ENCODE peak calls at places on chromosomes 3 and 15, in six cellular contexts. F is AG04450, A is bronchial epithelial cell, O is adrenal gland, J is thyroid gland, X is AG10803. Z is an unnamed sample.

GRCh38 chr15:67140078-67140833 is 74.9 kb downstream of the SMAD3 start:
- DNase-seq in A (no peak), X (no peak), F (no peak), J (peak; percentile 2), O (no peak), Z (peak; percentile 88)

GRCh38 chr15:92668620-92669019 is 13.0 kb upstream of the FAM174B start:
- DNase-seq in F (no peak), X (no peak), A (no peak), O (no peak), J (no peak), Z (no peak)

GRCh38 chr3:188788621-188789081 is 383.1 kb upstream of the TPRG1 start:
- DNase-seq in X (peak; percentile 90), J (no peak), F (peak; percentile 85), O (peak; percentile 18), A (peak; percentile 74), Z (peak; percentile 4)

GRCh38 chr15:69081310-69082004 is 67.0 kb downstream of the NOX5 start:
- DNase-seq in J (peak; percentile 15), A (no peak), X (peak; percentile 57), O (peak; percentile 53), F (no peak), Z (no peak)

GRCh38 chr15:67146875-67147381 is 81.5 kb downstream of the SMAD3 start:
- DNase-seq in J (no peak), A (peak; percentile 98), X (peak; percentile 87), F (peak; percentile 88), O (no peak), Z (no peak)

GRCh38 chr15:41566121-41566885 is 7.3 kb downstream of the TYRO3 start:
- DNase-seq in J (no peak), X (no peak), O (no peak), A (no peak), F (no peak), Z (no peak)

GRCh38 chr3:9396301-9396631 is 1.1 kb upstream of the SETD5 start:
- DNase-seq in J (peak; percentile 93), F (peak; percentile 93), O (peak; percentile 88), X (peak; percentile 98), A (peak; percentile 91), Z (peak; percentile 93)

GRCh38 chr3:149333518-149333859 is at the start of gene TM4SF18:
- DNase-seq in F (no peak), J (no peak), A (no peak), X (no peak), O (no peak), Z (no peak)

GRCh38 chr15:29674661-29675533 is 147.4 kb downstream of the TJP1 start:
- DNase-seq in F (no peak), O (peak; percentile 29), A (no peak), X (no peak), J (peak; percentile 77), Z (no peak)

GRCh38 chr3:190552969-190553759 is 39.3 kb downstream of the IL1RAP start:
- DNase-seq in F (no peak), O (no peak), J (no peak), X (no peak), A (no peak), Z (no peak)

GRCh38 chr3:118810499-118811035 is 224.1 kb downstream of the IGSF11 start:
- DNase-seq in O (no peak), F (no peak), X (no peak), A (no peak), J (no peak), Z (peak; percentile 90)
- TF ChIP-seq CTCF in O (no peak), F (no peak), X (no peak), A (no peak), J (no peak), Z (no peak)

GRCh38 chr3:65761890-65762605 is 276.7 kb downstream of the MAGI1 start:
- DNase-seq in F (no peak), A (no peak), J (no peak), X (no peak), O (no peak), Z (no peak)
- H3K4me3 ChIP-seq in F (no peak overlapping the region), A (no peak overlapping the region), J (no peak overlapping the region), X (no peak overlapping the region), O (no peak overlapping the region), Z (no peak overlapping the region)

GRCh38 chr3:127556565-127556964 is 34.0 kb downstream of the TPRA1 start:
- DNase-seq in X (no peak), A (no peak), F (no peak), O (no peak), J (no peak), Z (no peak)
- TF ChIP-seq CTCF in X (no peak), A (no peak), F (no peak), O (no peak), J (no peak), Z (no peak)

DNA sequence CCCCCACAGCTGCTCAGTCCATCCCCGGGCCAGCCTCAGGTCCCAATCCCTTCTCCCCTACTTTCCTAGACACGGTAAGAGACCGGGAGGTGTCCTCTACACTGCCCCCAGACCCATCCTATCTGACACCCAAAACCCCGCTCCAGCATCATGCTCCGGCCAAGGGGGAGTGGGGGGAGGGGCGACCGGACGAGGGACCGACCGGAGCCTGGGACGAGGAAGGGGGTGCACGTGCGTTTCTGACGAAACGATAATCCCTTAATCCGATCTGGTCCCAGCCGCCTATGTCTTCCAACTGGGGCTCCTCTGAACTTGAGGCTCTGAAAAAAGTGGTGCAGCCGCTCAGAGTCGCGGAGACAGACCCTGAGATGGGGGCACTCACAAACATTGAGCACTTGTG is 484 bp downstream of the CPLX3 start:
- DNase-seq in O (no peak), J (no peak), X (no peak), F (no peak), A (no peak), Z (no peak)
- H3K4me3 ChIP-seq in O (no peak overlapping the region), J (no peak overlapping the region), X (no peak overlapping the region), F (no peak overlapping the region), A (no peak overlapping the region), Z (no peak overlapping the region)

DNA sequence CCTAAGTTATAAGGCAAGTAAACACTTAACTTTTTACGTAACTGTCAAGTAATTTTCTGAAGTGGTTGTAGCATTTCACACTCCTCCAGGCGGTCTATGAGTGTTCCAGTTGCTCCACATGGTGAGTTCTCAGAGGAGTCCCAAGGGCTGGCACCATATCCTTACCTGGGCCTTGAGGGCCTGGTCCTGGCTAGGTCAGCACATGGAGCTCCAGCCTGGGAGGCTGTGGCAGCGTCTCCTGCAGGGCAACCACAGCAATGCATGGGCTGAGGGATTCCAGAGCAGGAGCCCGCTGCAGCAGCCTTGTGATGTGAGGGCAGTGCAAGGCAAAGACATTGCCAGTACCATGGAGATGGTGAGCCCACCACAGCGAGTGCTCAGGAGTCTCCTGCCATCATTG is 32.2 kb upstream of the LYZL4 start:
- DNase-seq in J (no peak), O (no peak), A (no peak), F (no peak), X (no peak), Z (peak; percentile 9)
- TF ChIP-seq CTCF in J (no peak), O (no peak), A (peak; percentile 33), F (peak; percentile 8), X (peak; percentile 9), Z (peak; percentile 24)

GRCh38 chr3:137770066-137770805 is 6.1 kb downstream of the SOX14 start:
- DNase-seq in J (no peak), A (no peak), F (no peak), X (no peak), O (no peak), Z (no peak)

GRCh38 chr3:137767146-137768020 is 3.3 kb downstream of the SOX14 start:
- DNase-seq in A (no peak), J (no peak), F (no peak), X (no peak), O (no peak), Z (no peak)

GRCh38 chr3:137769321-137770065 is 5.4 kb downstream of the SOX14 start:
- DNase-seq in F (no peak), O (no peak), X (no peak), J (no peak), A (no peak), Z (no peak)

GRCh38 chr3:137768021-137768360 is 3.9 kb downstream of the SOX14 start:
- DNase-seq in J (no peak), X (no peak), O (no peak), A (no peak), F (no peak), Z (no peak)

GRCh38 chr3:137768361-137769320 is 4.5 kb downstream of the SOX14 start:
- DNase-seq in O (no peak), J (peak; percentile 20), F (no peak), X (no peak), A (no peak), Z (no peak)
- H3K4me3 ChIP-seq in O (peak overlapping the region; percentile 38), J (peak overlapping the region; percentile 13), F (peak overlapping the region; percentile 29), X (peak overlapping the region; percentile 53), A (no peak overlapping the region), Z (no peak overlapping the region)

DNA sequence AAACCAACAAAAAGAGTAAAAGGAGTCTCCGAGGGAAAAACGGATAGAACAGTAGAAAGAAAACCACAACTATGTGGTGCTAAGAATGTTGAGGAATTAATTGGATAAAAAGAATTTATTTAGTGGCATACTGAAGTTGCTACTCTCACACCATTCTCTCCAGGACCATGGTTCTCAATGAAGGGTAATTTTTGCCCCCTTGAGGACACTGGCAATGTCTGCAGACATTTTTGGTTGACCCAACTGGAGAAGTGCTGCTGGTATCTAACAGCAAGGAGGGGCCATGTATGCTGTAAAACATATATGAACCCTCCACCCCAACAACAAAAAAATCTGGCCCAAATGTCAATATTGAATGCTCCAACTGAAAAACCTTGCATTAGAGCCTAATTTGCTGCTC is 85.9 kb upstream of the CSPG5 start:
- DNase-seq in J (no peak), F (no peak), X (peak; percentile 42), A (no peak), O (no peak), Z (peak; percentile 28)
- TF ChIP-seq CTCF in J (no peak), F (peak; percentile 26), X (peak; percentile 52), A (no peak), O (no peak), Z (peak; percentile 15)

Z was measured in GM12865.